ENCODE peak calls at places on chromosome 3, in nine cellular contexts. N, P, Y, Z, K, U, Q, O and I are unnamed samples.

GRCh38 chr3:152328841-152329240 is 60.1 kb downstream of the MBNL1 start:
- DNase-seq in N (peak; percentile 89), P (no peak), Y (no peak), Z (no peak), K (no peak), U (no peak), Q (no peak), O (no peak), I (no peak)

GRCh38 chr3:128409621-128410581 is 56.8 kb downstream of the DNAJB8 start:
- DNase-seq in N (no peak), P (no peak), Y (no peak), Z (no peak), K (no peak), U (no peak), Q (no peak), O (no peak), I (no peak)

GRCh38 chr3:40055956-40056355 is 246.5 kb downstream of the MYRIP start:
- DNase-seq in N (no peak), P (no peak), Y (no peak), Z (no peak), K (no peak), U (no peak), Q (no peak), O (no peak), I (no peak)

GRCh38 chr3:117853923-117854322 is 1144.3 kb downstream of the TUSC7 start:
- DNase-seq in N (peak; percentile 4), P (no peak), Y (no peak), Z (no peak), K (no peak), U (no peak), Q (no peak), O (no peak), I (no peak)

GRCh38 chr3:133038731-133039398 is 674 bp downstream of the TMEM108 start:
- DNase-seq in N (peak; percentile 14), P (no peak), Y (peak; percentile 26), Z (peak; percentile 26), K (peak; percentile 76), U (no peak), Q (no peak), O (no peak), I (peak; percentile 71)

GRCh38 chr3:156749244-156749643 is 74.9 kb downstream of the TIPARP start:
- DNase-seq in N (no peak), P (no peak), Y (no peak), Z (no peak), K (no peak), U (no peak), Q (no peak), O (no peak), I (no peak)

GRCh38 chr3:70981252-70981933 is 602.1 kb downstream of the FOXP1 start:
- DNase-seq in N (no peak), P (no peak), Y (no peak), Z (no peak), K (no peak), U (no peak), Q (no peak), O (no peak), I (no peak)

GRCh38 chr3:190504354-190505125 is 9.3 kb upstream of the IL1RAP start:
- DNase-seq in N (no peak), P (peak; percentile 5), Y (no peak), Z (no peak), K (peak; percentile 39), U (no peak), Q (no peak), O (no peak), I (no peak)

GRCh38 chr3:52234516-52235447 is 4.2 kb downstream of the TWF2 start:
- DNase-seq in N (no peak), P (no peak), Y (peak; percentile 20), Z (no peak), K (no peak), U (no peak), Q (no peak), O (peak; percentile 75), I (no peak)

GRCh38 chr3:52233968-52234367 is 5.0 kb downstream of the TWF2 start:
- DNase-seq in N (no peak), P (no peak), Y (peak; percentile 19), Z (no peak), K (no peak), U (no peak), Q (no peak), O (peak; percentile 53), I (no peak)

GRCh38 chr3:52231502-52232278 is 6.2 kb upstream of the TLR9 start:
- DNase-seq in N (peak; percentile 65), P (peak; percentile 80), Y (peak; percentile 83), Z (peak; percentile 47), K (peak; percentile 81), U (peak; percentile 95), Q (peak; percentile 91), O (peak; percentile 96), I (peak; percentile 94)

GRCh38 chr3:52232279-52233107 is 6.5 kb downstream of the TWF2 start:
- DNase-seq in N (no peak), P (no peak), Y (peak; percentile 18), Z (no peak), K (no peak), U (no peak), Q (no peak), O (no peak), I (no peak)

GRCh38 chr3:52233108-52233591 is 5.8 kb downstream of the TWF2 start:
- DNase-seq in N (no peak), P (no peak), Y (peak; percentile 15), Z (no peak), K (no peak), U (no peak), Q (no peak), O (no peak), I (no peak)
- H3K27ac ChIP-seq in N (no peak overlapping the region), P (no peak overlapping the region), Y (no peak overlapping the region), Z (no peak overlapping the region), K (no peak overlapping the region), U (no peak overlapping the region), Q (peak overlapping the region; percentile 62), O (no peak overlapping the region), I (no peak overlapping the region)

GRCh38 chr3:195887670-195888069 is 20.7 kb downstream of the TNK2 start:
- DNase-seq in N (no peak), P (no peak), Y (no peak), Z (no peak), K (no peak), U (no peak), Q (no peak), O (no peak), I (no peak)

GRCh38 chr3:195891431-195892104 is 16.8 kb downstream of the TNK2 start:
- DNase-seq in N (no peak), P (no peak), Y (no peak), Z (no peak), K (no peak), U (no peak), Q (no peak), O (no peak), I (no peak)

GRCh38 chr3:195889843-195890407 is 18.4 kb downstream of the TNK2 start:
- DNase-seq in N (no peak), P (no peak), Y (no peak), Z (no peak), K (peak; percentile 63), U (no peak), Q (no peak), O (no peak), I (peak; percentile 52)

GRCh38 chr3:195888311-195888761 is 20.0 kb downstream of the TNK2 start:
- DNase-seq in N (no peak), P (no peak), Y (no peak), Z (no peak), K (no peak), U (no peak), Q (no peak), O (no peak), I (no peak)

GRCh38 chr3:195888981-195889842 is 19.1 kb downstream of the TNK2 start:
- DNase-seq in N (no peak), P (no peak), Y (no peak), Z (no peak), K (no peak), U (no peak), Q (no peak), O (no peak), I (no peak)
- H3K27ac ChIP-seq in N (peak overlapping the region; percentile 31), P (no peak overlapping the region), Y (no peak overlapping the region), Z (no peak overlapping the region), K (peak overlapping the region; percentile 63), U (no peak overlapping the region), Q (no peak overlapping the region), O (no peak overlapping the region), I (no peak overlapping the region)

DNA sequence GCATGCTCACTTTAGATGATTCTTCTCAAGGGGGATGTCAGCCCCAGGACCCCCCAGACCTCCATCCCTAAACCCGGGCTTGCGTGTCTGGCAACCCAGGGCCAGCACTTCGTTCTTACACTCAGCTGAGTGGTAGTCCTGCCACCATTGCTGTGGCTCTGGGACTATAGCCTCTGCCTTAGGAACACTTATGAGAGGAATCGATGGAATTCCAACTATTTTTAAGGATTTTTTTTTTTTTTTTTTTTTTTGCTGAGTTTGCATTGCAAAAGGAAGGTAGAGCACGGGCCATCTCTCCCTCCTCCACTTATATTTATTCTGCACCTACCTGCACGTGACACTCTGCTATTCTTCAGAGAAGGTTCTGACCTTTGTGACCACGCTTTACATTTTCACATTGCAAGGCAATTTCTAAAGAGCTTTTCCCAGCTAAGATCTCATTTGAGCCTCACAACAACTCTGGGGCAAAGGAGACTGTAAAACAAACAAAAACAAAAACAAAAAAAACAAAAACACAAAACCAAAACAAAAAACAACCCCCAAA is 113.9 kb downstream of the LPP start:
- DNase-seq in N (no peak), P (no peak), Y (no peak), Z (no peak), K (peak; percentile 71), U (no peak), Q (no peak), O (no peak), I (no peak)
- H3K27ac ChIP-seq in N (peak overlapping the region; percentile 98), P (no peak overlapping the region), Y (peak overlapping the region; percentile 86), Z (no peak overlapping the region), K (peak overlapping the region; percentile 81), U (no peak overlapping the region), Q (no peak overlapping the region), O (no peak overlapping the region), I (no peak overlapping the region)

GRCh38 chr3:188296761-188297689 is 143.1 kb downstream of the LPP start:
- DNase-seq in N (peak; percentile 94), P (peak; percentile 75), Y (peak; percentile 59), Z (no peak), K (no peak), U (no peak), Q (no peak), O (no peak), I (peak; percentile 64)

GRCh38 chr3:188295876-188296275 is 141.9 kb downstream of the LPP start:
- DNase-seq in N (no peak), P (no peak), Y (no peak), Z (no peak), K (no peak), U (no peak), Q (no peak), O (no peak), I (no peak)

GRCh38 chr3:188292827-188293226 is 138.9 kb downstream of the LPP start:
- DNase-seq in N (no peak), P (no peak), Y (no peak), Z (no peak), K (no peak), U (no peak), Q (no peak), O (no peak), I (no peak)

GRCh38 chr3:188294113-188294512 is 140.2 kb downstream of the LPP start:
- DNase-seq in N (no peak), P (no peak), Y (no peak), Z (no peak), K (no peak), U (no peak), Q (no peak), O (no peak), I (no peak)

DNA sequence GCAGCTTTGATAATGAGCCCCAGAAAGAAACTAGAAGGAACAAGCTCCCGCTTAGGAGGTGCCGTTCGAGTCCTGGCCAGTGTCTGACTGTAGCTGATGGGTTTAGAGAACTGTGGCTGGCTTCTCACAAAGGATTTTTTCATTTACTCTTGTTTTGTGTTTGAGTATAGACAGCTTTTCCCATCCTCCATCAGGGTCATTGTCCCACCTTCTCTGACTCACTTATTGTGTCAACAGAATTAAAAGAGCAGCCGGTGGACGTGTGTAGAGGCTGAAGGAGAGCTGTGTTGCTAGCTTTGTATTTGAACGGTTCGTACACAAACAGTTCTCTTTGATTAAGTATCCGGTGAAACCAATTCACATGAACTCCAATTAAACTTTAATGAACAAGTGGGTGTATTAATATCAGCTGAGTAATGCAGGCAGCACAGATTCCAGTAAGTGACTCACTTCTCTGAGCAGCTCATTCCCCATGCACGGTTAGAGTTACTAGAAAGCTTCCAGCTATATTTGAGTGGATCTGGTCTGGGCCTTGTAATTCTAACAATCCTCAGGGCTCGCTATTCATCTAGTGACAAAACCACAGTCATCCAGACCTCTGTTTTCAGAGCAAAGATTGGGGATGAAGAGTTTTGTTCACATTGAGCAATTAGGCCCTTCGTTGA is 141.0 kb downstream of the LPP start:
- DNase-seq in N (peak; percentile 90), P (no peak), Y (peak; percentile 43), Z (no peak), K (no peak), U (no peak), Q (no peak), O (no peak), I (no peak)
- H3K27ac ChIP-seq in N (no peak overlapping the region), P (no peak overlapping the region), Y (peak overlapping the region; percentile 43), Z (no peak overlapping the region), K (no peak overlapping the region), U (no peak overlapping the region), Q (no peak overlapping the region), O (no peak overlapping the region), I (peak overlapping the region; percentile 80)